ENCODE peak calls at places on chromosomes 7 and 10, in seven cellular contexts. P, U, J, N, A, L and Z are unnamed samples.

GRCh38 chr7:122082160-122082559 is 61.9 kb downstream of the AASS start:
- DNase-seq in P (no peak), U (no peak), J (no peak), N (no peak), A (no peak), L (no peak), Z (no peak)

GRCh38 chr7:100686201-100686821 is 7.7 kb downstream of the GIGYF1 start:
- DNase-seq in P (no peak), U (no peak), J (no peak), N (no peak), A (no peak), L (no peak), Z (no peak)

GRCh38 chr7:64633401-64633800 is 32.5 kb upstream of the ZNF107 start:
- DNase-seq in P (no peak), U (no peak), J (no peak), N (no peak), A (no peak), L (no peak), Z (no peak)

GRCh38 chr10:96959733-96960132 is 127.6 kb downstream of the LCOR start:
- DNase-seq in P (peak; percentile 26), U (no peak), J (no peak), N (no peak), A (no peak), L (no peak), Z (no peak)

GRCh38 chr7:12210179-12211053 is 678 bp upstream of the TMEM106B start:
- DNase-seq in P (peak; percentile 8), U (peak; percentile 65), J (no peak), N (no peak), A (no peak), L (no peak), Z (no peak)

GRCh38 chr7:94823952-94824351 is 83.4 kb upstream of the PPP1R9A start:
- DNase-seq in P (peak; percentile 1), U (peak; percentile 73), J (no peak), N (no peak), A (no peak), L (peak; percentile 13), Z (peak; percentile 68)

GRCh38 chr7:155584763-155585531 is 38.6 kb upstream of the CNPY1 start:
- DNase-seq in P (no peak), U (no peak), J (no peak), N (no peak), A (no peak), L (no peak), Z (no peak)

GRCh38 chr10:46197050-46197449 is 89.7 kb upstream of the ANTXRL start:
- DNase-seq in P (no peak), U (no peak), J (no peak), N (no peak), A (no peak), L (no peak), Z (no peak)

GRCh38 chr10:131722121-131722520 is 178.7 kb upstream of the PPP2R2D start:
- DNase-seq in P (no peak), U (no peak), J (no peak), N (no peak), A (no peak), L (no peak), Z (no peak)

GRCh38 chr10:105398202-105398601 is 757.1 kb downstream of the SORCS3 start:
- DNase-seq in P (no peak), U (no peak), J (no peak), N (no peak), A (no peak), L (no peak), Z (no peak)

GRCh38 chr7:7219216-7219615 is 36.9 kb downstream of the C1GALT1 start:
- DNase-seq in P (no peak), U (no peak), J (no peak), N (no peak), A (no peak), L (no peak), Z (no peak)

GRCh38 chr7:75572814-75573213 is 80.7 kb downstream of the SPDYE5 start:
- DNase-seq in P (no peak), U (no peak), J (no peak), N (no peak), A (no peak), L (no peak), Z (no peak)

GRCh38 chr10:14173391-14173705 is 157.4 kb downstream of the FRMD4A start:
- DNase-seq in P (peak; percentile 35), U (no peak), J (no peak), N (no peak), A (no peak), L (no peak), Z (no peak)

GRCh38 chr7:151727579-151728285 is 149.2 kb downstream of the PRKAG2 start:
- DNase-seq in P (peak; percentile 97), U (peak; percentile 90), J (no peak), N (no peak), A (no peak), L (peak; percentile 97), Z (peak; percentile 97)

GRCh38 chr7:84331665-84332064 is 137.1 kb upstream of the SEMA3A start:
- DNase-seq in P (peak; percentile 16), U (no peak), J (no peak), N (no peak), A (no peak), L (no peak), Z (no peak)

GRCh38 chr7:158944950-158945349 is 88.6 kb downstream of the DYNC2I1 start:
- DNase-seq in P (no peak), U (no peak), J (no peak), N (no peak), A (no peak), L (no peak), Z (no peak)

GRCh38 chr7:158945514-158945913 is 89.2 kb downstream of the DYNC2I1 start:
- DNase-seq in P (no peak), U (no peak), J (no peak), N (no peak), A (no peak), L (no peak), Z (no peak)

GRCh38 chr7:158943234-158943633 is 86.9 kb downstream of the DYNC2I1 start:
- DNase-seq in P (no peak), U (no peak), J (no peak), N (no peak), A (no peak), L (no peak), Z (no peak)

GRCh38 chr7:158943713-158944112 is 87.4 kb downstream of the DYNC2I1 start:
- DNase-seq in P (no peak), U (no peak), J (no peak), N (no peak), A (no peak), L (no peak), Z (no peak)

GRCh38 chr7:158944195-158944594 is 87.8 kb downstream of the DYNC2I1 start:
- DNase-seq in P (no peak), U (no peak), J (no peak), N (no peak), A (no peak), L (no peak), Z (no peak)
- H2BK5ac ChIP-seq in P (no peak overlapping the region), U (no peak overlapping the region), J (no peak overlapping the region), N (no peak overlapping the region), A (no peak overlapping the region), L (no peak overlapping the region), Z (no peak overlapping the region)

GRCh38 chr7:557556-557877 is 37.9 kb upstream of the PDGFA start:
- DNase-seq in P (no peak), U (no peak), J (no peak), N (no peak), A (no peak), L (no peak), Z (no peak)
- H2BK5ac ChIP-seq in P (no peak overlapping the region), U (no peak overlapping the region), J (no peak overlapping the region), N (peak overlapping the region; percentile 35), A (no peak overlapping the region), L (no peak overlapping the region), Z (no peak overlapping the region)

GRCh38 chr10:86106616-86107015 is 260.0 kb downstream of the GRID1 start:
- DNase-seq in P (no peak), U (no peak), J (no peak), N (no peak), A (no peak), L (no peak), Z (no peak)

GRCh38 chr10:86105181-86105580 is 261.4 kb downstream of the GRID1 start:
- DNase-seq in P (no peak), U (no peak), J (no peak), N (no peak), A (no peak), L (no peak), Z (no peak)

GRCh38 chr10:86104611-86105145 is 261.9 kb downstream of the GRID1 start:
- DNase-seq in P (no peak), U (no peak), J (no peak), N (no peak), A (no peak), L (no peak), Z (no peak)

GRCh38 chr10:86104156-86104555 is 262.4 kb downstream of the GRID1 start:
- DNase-seq in P (no peak), U (no peak), J (no peak), N (no peak), A (no peak), L (no peak), Z (no peak)

GRCh38 chr10:86105640-86106039 is 261.0 kb downstream of the GRID1 start:
- DNase-seq in P (no peak), U (no peak), J (no peak), N (no peak), A (no peak), L (no peak), Z (no peak)
- H2BK5ac ChIP-seq in P (no peak overlapping the region), U (no peak overlapping the region), J (no peak overlapping the region), N (no peak overlapping the region), A (no peak overlapping the region), L (no peak overlapping the region), Z (no peak overlapping the region)

GRCh38 chr10:3207351-3207750 is 34.8 kb upstream of the PITRM1 start:
- DNase-seq in P (no peak), U (no peak), J (no peak), N (no peak), A (no peak), L (no peak), Z (no peak)

GRCh38 chr10:3203198-3203597 is 30.6 kb upstream of the PITRM1 start:
- DNase-seq in P (no peak), U (no peak), J (no peak), N (no peak), A (no peak), L (no peak), Z (no peak)

GRCh38 chr10:3208481-3209406 is 36.2 kb upstream of the PITRM1 start:
- DNase-seq in P (no peak), U (no peak), J (no peak), N (no peak), A (no peak), L (no peak), Z (no peak)

GRCh38 chr10:3203972-3204371 is 31.4 kb upstream of the PITRM1 start:
- DNase-seq in P (no peak), U (no peak), J (no peak), N (no peak), A (no peak), L (no peak), Z (no peak)

DNA sequence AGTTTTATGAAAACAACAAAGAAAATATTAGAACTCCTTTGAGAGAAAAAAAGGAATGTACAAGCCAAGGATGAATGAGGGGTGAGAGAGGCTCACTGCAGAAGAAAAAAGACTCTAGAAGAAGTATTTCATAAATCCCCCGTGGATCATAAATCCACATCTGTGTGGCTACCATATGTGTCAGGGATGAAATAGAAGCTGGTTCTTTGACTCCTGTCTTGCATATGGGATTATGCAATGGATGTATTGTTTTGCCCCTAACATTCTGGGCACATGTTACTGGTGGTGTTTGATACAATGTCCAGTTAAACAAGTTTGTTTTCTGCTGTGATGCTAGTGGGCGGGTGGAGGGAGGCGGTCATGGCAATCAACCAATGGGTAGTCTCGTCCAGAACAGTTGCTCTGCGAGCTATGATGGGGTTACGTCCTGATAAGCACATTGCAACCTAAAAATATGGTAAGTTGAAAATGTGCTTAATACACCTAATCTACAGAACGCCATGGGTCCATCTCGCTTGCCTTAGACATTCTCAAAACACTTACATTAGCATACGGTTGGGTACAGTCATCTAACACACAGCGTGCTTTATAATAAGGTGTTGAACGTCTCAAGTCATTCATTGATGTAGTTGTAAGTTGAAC is 34.1 kb upstream of the PITRM1 start:
- DNase-seq in P (no peak), U (no peak), J (no peak), N (no peak), A (no peak), L (no peak), Z (no peak)
- H2BK5ac ChIP-seq in P (no peak overlapping the region), U (no peak overlapping the region), J (no peak overlapping the region), N (no peak overlapping the region), A (no peak overlapping the region), L (no peak overlapping the region), Z (no peak overlapping the region)